ENCODE peak calls at places on chromosomes 13 and 19, in nine cellular contexts. N is left lung; X is fibroblast of lung; L is CD4-positive, CD25-positive, alpha-beta regulatory T cell; V is heart left ventricle; R is GM12878; K is adrenal gland; A is aorta; M is HL-60. H is an unnamed sample.

GRCh38 chr19:41449865-41450178 is 6.9 kb downstream of the ERICH4 start:
- DNase-seq in N (no peak), X (no peak), L (no peak), V (no peak), R (no peak), K (no peak), A (no peak), M (no peak), H (no peak)

GRCh38 chr19:28465317-28466086 is 747.4 kb downstream of the UQCRFS1 start:
- DNase-seq in N (no peak), X (peak; percentile 62), L (no peak), V (no peak), R (no peak), K (no peak), A (no peak), M (no peak), H (no peak)

GRCh38 chr19:31110331-31110730 is 238.9 kb downstream of the TSHZ3 start:
- DNase-seq in N (no peak), X (peak; percentile 36), L (no peak), V (no peak), R (no peak), K (no peak), A (no peak), M (no peak), H (no peak)

GRCh38 chr19:14361824-14362223 is 19.4 kb upstream of the ADGRE5 start:
- DNase-seq in N (no peak), X (no peak), L (peak; percentile 58), V (no peak), R (no peak), K (no peak), A (no peak), M (no peak), H (no peak)

GRCh38 chr13:42405665-42406390 is 133.9 kb downstream of the AKAP11 start:
- DNase-seq in N (no peak), X (peak; percentile 26), L (peak; percentile 17), V (no peak), R (peak; percentile 97), K (no peak), A (no peak), M (no peak), H (no peak)

GRCh38 chr19:10268077-10268476 is 2.8 kb upstream of the ICAM1 start:
- DNase-seq in N (no peak), X (no peak), L (no peak), V (no peak), R (no peak), K (no peak), A (no peak), M (no peak), H (no peak)

GRCh38 chr19:46753420-46754155 is 7.3 kb upstream of the STRN4 start:
- DNase-seq in N (no peak), X (no peak), L (peak; percentile 69), V (no peak), R (no peak), K (peak; percentile 54), A (no peak), M (no peak), H (no peak)

GRCh38 chr13:51589793-51590192 is 5.5 kb downstream of the WDFY2 start:
- DNase-seq in N (no peak), X (no peak), L (no peak), V (no peak), R (no peak), K (no peak), A (no peak), M (no peak), H (no peak)

GRCh38 chr13:40217675-40218074 is 448.8 kb downstream of the FOXO1 start:
- DNase-seq in N (no peak), X (no peak), L (no peak), V (no peak), R (no peak), K (no peak), A (no peak), M (no peak), H (no peak)

GRCh38 chr13:23392313-23392712 is 41.2 kb downstream of the SACS start:
- DNase-seq in N (no peak), X (no peak), L (no peak), V (no peak), R (no peak), K (no peak), A (no peak), M (no peak), H (no peak)

GRCh38 chr13:25171517-25172302 is at the start of gene AMER2:
- DNase-seq in N (no peak), X (peak; percentile 11), L (no peak), V (no peak), R (no peak), K (peak; percentile 39), A (peak; percentile 82), M (no peak), H (no peak)

GRCh38 chr19:15195381-15195964 is 5.3 kb downstream of the NOTCH3 start:
- DNase-seq in N (peak; percentile 78), X (peak; percentile 61), L (no peak), V (peak; percentile 78), R (no peak), K (no peak), A (peak; percentile 95), M (no peak), H (no peak)

GRCh38 chr13:101706651-101707050 is 254.2 kb downstream of the ITGBL1 start:
- DNase-seq in N (peak; percentile 35), X (peak; percentile 80), L (no peak), V (peak; percentile 52), R (no peak), K (peak; percentile 18), A (no peak), M (peak; percentile 57), H (no peak)

GRCh38 chr13:99909836-99910619 is 61.5 kb downstream of the ZIC5 start:
- DNase-seq in N (no peak), X (no peak), L (no peak), V (no peak), R (no peak), K (no peak), A (no peak), M (no peak), H (no peak)

GRCh38 chr19:17718467-17718987 is 753 bp upstream of the MAP1S start:
- DNase-seq in N (no peak), X (no peak), L (no peak), V (no peak), R (no peak), K (no peak), A (no peak), M (no peak), H (no peak)

GRCh38 chr19:19165396-19165795 is 4.7 kb downstream of the MEF2B start:
- DNase-seq in N (no peak), X (no peak), L (no peak), V (no peak), R (no peak), K (no peak), A (no peak), M (no peak), H (no peak)

GRCh38 chr19:4375620-4376228 is 24.6 kb downstream of the SH3GL1 start:
- DNase-seq in N (no peak), X (peak; percentile 76), L (no peak), V (no peak), R (peak; percentile 90), K (no peak), A (peak; percentile 88), M (peak; percentile 54), H (no peak)

GRCh38 chr13:22648325-22648758 is 532.4 kb upstream of the SGCG start:
- DNase-seq in N (peak; percentile 60), X (no peak), L (no peak), V (no peak), R (no peak), K (no peak), A (no peak), M (no peak), H (no peak)

GRCh38 chr13:113836917-113837553 is 26.8 kb downstream of the GAS6 start:
- DNase-seq in N (no peak), X (peak; percentile 91), L (no peak), V (peak; percentile 71), R (no peak), K (peak; percentile 83), A (no peak), M (no peak), H (peak; percentile 89)
- H3K27me3 ChIP-seq in N (no peaks in the 10 kb centered on the region), X (no peaks in the 10 kb centered on the region), L (no peaks in the 10 kb centered on the region), V (no peaks in the 10 kb centered on the region), R (no peaks in the 10 kb centered on the region), K (no peaks in the 10 kb centered on the region), A (no peaks in the 10 kb centered on the region), M (peaks cover 9% of the 10 kb centered on the region), H (no peaks in the 10 kb centered on the region)

GRCh38 chr13:27367570-27367969 is 56.8 kb upstream of the GTF3A start:
- DNase-seq in N (no peak), X (no peak), L (no peak), V (no peak), R (no peak), K (no peak), A (no peak), M (no peak), H (no peak)
- H3K27me3 ChIP-seq in N (no peaks in the 10 kb centered on the region), X (peaks cover 7% of the 10 kb centered on the region), L (peaks cover 6% of the 10 kb centered on the region), V (peaks cover 21% of the 10 kb centered on the region), R (peaks cover 4% of the 10 kb centered on the region), K (peaks cover 23% of the 10 kb centered on the region), A (no peaks in the 10 kb centered on the region), M (no peaks in the 10 kb centered on the region), H (peaks cover 6% of the 10 kb centered on the region)

GRCh38 chr19:5561559-5561958 is 6.2 kb downstream of the TINCR start:
- DNase-seq in N (no peak), X (no peak), L (no peak), V (no peak), R (no peak), K (no peak), A (no peak), M (no peak), H (no peak)

GRCh38 chr19:5564930-5565329 is 2.8 kb downstream of the TINCR start:
- DNase-seq in N (no peak), X (no peak), L (no peak), V (no peak), R (no peak), K (no peak), A (no peak), M (no peak), H (no peak)

GRCh38 chr19:5563008-5563431 is 4.7 kb downstream of the TINCR start:
- DNase-seq in N (no peak), X (no peak), L (no peak), V (no peak), R (no peak), K (no peak), A (no peak), M (no peak), H (no peak)

GRCh38 chr19:5562280-5562679 is 5.5 kb downstream of the TINCR start:
- DNase-seq in N (no peak), X (no peak), L (no peak), V (no peak), R (no peak), K (no peak), A (no peak), M (no peak), H (no peak)

GRCh38 chr19:5563941-5564612 is 3.7 kb downstream of the TINCR start:
- DNase-seq in N (no peak), X (no peak), L (no peak), V (no peak), R (no peak), K (no peak), A (no peak), M (no peak), H (no peak)
- H3K27me3 ChIP-seq in N (peaks cover 12% of the 10 kb centered on the region), X (peaks cover 23% of the 10 kb centered on the region), L (peaks cover 5% of the 10 kb centered on the region), V (peaks cover 71% of the 10 kb centered on the region), R (no peaks in the 10 kb centered on the region), K (peaks cover 15% of the 10 kb centered on the region), A (no peaks in the 10 kb centered on the region), M (no peaks in the 10 kb centered on the region), H (peaks cover 66% of the 10 kb centered on the region)

DNA sequence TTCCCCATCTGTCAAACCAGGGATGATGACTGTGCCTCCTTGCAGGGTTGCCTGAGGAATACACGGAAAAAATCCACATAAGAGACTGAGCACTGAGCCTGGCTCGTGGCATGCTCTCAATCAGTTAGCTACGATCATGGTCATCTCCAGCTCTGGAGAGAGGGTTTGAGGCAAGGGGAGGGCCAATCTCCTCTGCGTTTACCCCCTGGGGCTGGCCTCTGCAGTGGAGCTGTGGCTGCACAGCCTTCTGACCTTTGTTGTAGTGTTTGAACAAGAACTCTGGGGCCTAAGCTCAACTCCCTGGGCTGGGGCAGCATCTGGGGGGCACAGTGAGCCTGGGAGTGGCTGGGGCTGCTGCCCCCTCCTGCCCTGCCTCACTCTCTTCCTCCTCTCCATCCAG is 5.9 kb downstream of the LRRC4B start:
- DNase-seq in N (no peak), X (no peak), L (no peak), V (no peak), R (no peak), K (no peak), A (no peak), M (no peak), H (no peak)
- H3K27me3 ChIP-seq in N (peaks cover 19% of the 10 kb centered on the region), X (no peaks in the 10 kb centered on the region), L (no peaks in the 10 kb centered on the region), V (peaks cover 63% of the 10 kb centered on the region), R (peaks cover 2% of the 10 kb centered on the region), K (peaks cover 16% of the 10 kb centered on the region), A (no peaks in the 10 kb centered on the region), M (peaks cover 19% of the 10 kb centered on the region), H (peaks cover 71% of the 10 kb centered on the region)